ENCODE peak calls at places on chromosomes 6 and 20, in six cellular contexts. L, Q, M, A, X and K are unnamed samples.

GRCh38 chr6:137792160-137793033 is 74.7 kb upstream of the TNFAIP3 start:
- DNase-seq in M (no peak), Q (no peak), A (no peak), X (no peak), L (no peak), K (no peak)

GRCh38 chr6:142551145-142551811 is 249.5 kb downstream of the ADGRG6 start:
- DNase-seq in Q (peak; percentile 35), A (no peak), L (peak; percentile 55), X (no peak), M (no peak), K (peak; percentile 48)

GRCh38 chr20:24619212-24619611 is 149.8 kb downstream of the SYNDIG1 start:
- DNase-seq in X (no peak), L (no peak), M (no peak), Q (no peak), A (no peak), K (no peak)

GRCh38 chr20:38888059-38888831 is 38.0 kb upstream of the FAM83D start:
- DNase-seq in M (no peak), X (no peak), A (no peak), L (peak; percentile 54), Q (no peak), K (no peak)

GRCh38 chr20:19885981-19886665 is 128.1 kb downstream of the RIN2 start:
- DNase-seq in Q (peak; percentile 63), A (peak; percentile 49), X (no peak), M (peak; percentile 62), L (peak; percentile 63), K (no peak)

GRCh38 chr6:105163186-105163585 is 16.6 kb downstream of the POPDC3 start:
- DNase-seq in L (no peak), M (no peak), A (no peak), X (no peak), Q (no peak), K (no peak)

GRCh38 chr20:60630609-60631008 is 621.5 kb upstream of the CDH4 start:
- DNase-seq in Q (no peak), M (no peak), L (no peak), X (no peak), A (no peak), K (no peak)

GRCh38 chr6:161444966-161445799 is 171.3 kb upstream of the AGPAT4 start:
- DNase-seq in Q (no peak), M (no peak), L (peak; percentile 65), A (no peak), X (no peak), K (no peak)

GRCh38 chr6:109767961-109768360 is 76.9 kb downstream of the FIG4 start:
- DNase-seq in L (no peak), A (no peak), Q (no peak), M (no peak), X (no peak), K (no peak)

GRCh38 chr6:13427838-13428527 is 59.4 kb downstream of the GFOD1 start:
- DNase-seq in A (no peak), X (no peak), L (no peak), M (no peak), Q (no peak), K (no peak)

GRCh38 chr20:17083738-17084137 is 143.1 kb upstream of the PCSK2 start:
- DNase-seq in X (no peak), M (no peak), A (no peak), Q (no peak), L (no peak), K (no peak)

GRCh38 chr6:106369739-106370138 is 9.2 kb downstream of the CRYBG1 start:
- DNase-seq in M (no peak), X (no peak), Q (no peak), A (no peak), L (no peak), K (no peak)

GRCh38 chr20:2922957-2923356 is 49.7 kb downstream of the PTPRA start:
- DNase-seq in M (no peak), A (no peak), X (no peak), L (no peak), Q (no peak), K (no peak)

GRCh38 chr20:25584905-25585704 is at the start of gene NINL:
- DNase-seq in Q (peak; percentile 49), X (no peak), A (no peak), M (no peak), L (peak; percentile 88), K (peak; percentile 32)

GRCh38 chr20:36155991-36156390 is 1.5 kb downstream of the EPB41L1 start:
- DNase-seq in Q (no peak), L (no peak), X (no peak), M (no peak), A (no peak), K (no peak)

GRCh38 chr20:36159833-36160232 is 5.3 kb downstream of the EPB41L1 start:
- DNase-seq in X (no peak), A (no peak), Q (no peak), M (no peak), L (no peak), K (no peak)

GRCh38 chr20:36155629-36155971 is 1.1 kb downstream of the EPB41L1 start:
- DNase-seq in L (no peak), M (no peak), X (no peak), Q (no peak), A (no peak), K (no peak)

GRCh38 chr20:36158160-36158741 is 3.7 kb downstream of the EPB41L1 start:
- DNase-seq in A (no peak), M (no peak), Q (no peak), L (no peak), X (no peak), K (no peak)

DNA sequence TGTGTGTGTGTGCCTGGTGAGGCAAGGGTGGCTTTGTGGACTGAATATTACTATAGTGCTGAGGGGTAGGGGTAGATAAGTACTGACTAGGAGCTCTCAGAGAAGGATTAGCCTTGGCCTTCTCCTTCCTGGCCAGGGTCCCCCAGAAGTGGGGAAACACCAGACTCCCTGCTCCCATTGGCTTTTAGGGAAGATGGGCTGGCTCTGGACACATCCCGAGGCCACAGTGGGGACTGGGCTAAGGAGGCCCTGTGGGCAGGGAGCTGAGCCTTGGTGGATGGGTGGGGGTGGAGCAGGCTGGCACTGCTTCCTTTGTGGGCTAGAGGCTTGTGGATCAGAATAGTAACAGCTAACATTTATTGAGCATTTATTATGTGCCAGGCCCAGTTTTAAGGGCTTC is 3.1 kb downstream of the EPB41L1 start:
- DNase-seq in L (no peak), M (no peak), X (no peak), A (no peak), Q (no peak), K (no peak)
- H3K27me3 ChIP-seq in L (no peaks in the 10 kb centered on the region), M (no peaks in the 10 kb centered on the region), X (no peaks in the 10 kb centered on the region), A (no peaks in the 10 kb centered on the region), Q (no peaks in the 10 kb centered on the region), K (peaks cover 8% of the 10 kb centered on the region)

DNA sequence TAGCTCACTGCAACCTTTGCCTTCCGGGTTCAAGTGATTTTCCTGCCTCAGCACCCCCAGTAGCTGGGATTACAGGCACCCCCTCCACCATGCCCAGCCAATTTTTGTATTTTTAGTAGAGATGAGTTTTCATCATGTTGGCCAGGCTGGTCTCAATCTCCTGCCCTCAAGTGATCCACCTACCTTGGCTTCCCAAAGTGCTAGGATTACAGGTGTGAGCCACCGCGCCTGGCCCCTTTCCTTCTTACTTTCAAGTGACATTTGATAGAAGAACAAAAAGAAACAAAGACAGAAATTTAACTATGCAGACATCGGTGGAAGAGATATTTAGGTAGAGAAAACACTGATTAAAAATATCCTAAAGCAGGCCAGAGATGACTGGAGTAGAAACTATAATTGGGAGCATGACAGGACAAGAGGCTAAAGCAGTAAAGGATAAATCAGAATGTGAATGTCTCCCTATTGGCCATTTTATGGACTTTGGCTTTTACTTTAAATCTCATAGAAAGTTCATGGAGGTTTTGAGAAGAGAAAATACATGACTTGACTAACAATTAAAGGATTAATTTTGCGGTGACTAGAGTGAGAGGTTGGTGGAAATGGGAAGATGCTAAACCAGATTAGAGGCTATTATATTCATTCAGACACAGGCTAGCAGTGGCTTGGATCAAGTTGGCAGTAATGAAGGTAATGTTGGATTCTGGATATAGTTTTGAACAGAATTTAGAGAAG is 2.2 kb upstream of the EYS start:
- DNase-seq in Q (no peak), L (no peak), A (no peak), M (no peak), X (no peak), K (no peak)
- H3K4me1 ChIP-seq in Q (no peaks in the 10 kb centered on the region), L (no peaks in the 10 kb centered on the region), A (no peaks in the 10 kb centered on the region), M (no peaks in the 10 kb centered on the region), X (no peaks in the 10 kb centered on the region), K (no peaks in the 10 kb centered on the region)

GRCh38 chr20:63356931-63357879 is 3.9 kb downstream of the CHRNA4 start:
- DNase-seq in M (no peak), Q (no peak), A (no peak), L (no peak), X (no peak), K (no peak)
- H3K27me3 ChIP-seq in M (peaks cover 12% of the 10 kb centered on the region), Q (peaks cover 21% of the 10 kb centered on the region), A (peaks cover 17% of the 10 kb centered on the region), L (peaks cover 43% of the 10 kb centered on the region), X (peaks cover 20% of the 10 kb centered on the region), K (no peaks in the 10 kb centered on the region)

DNA sequence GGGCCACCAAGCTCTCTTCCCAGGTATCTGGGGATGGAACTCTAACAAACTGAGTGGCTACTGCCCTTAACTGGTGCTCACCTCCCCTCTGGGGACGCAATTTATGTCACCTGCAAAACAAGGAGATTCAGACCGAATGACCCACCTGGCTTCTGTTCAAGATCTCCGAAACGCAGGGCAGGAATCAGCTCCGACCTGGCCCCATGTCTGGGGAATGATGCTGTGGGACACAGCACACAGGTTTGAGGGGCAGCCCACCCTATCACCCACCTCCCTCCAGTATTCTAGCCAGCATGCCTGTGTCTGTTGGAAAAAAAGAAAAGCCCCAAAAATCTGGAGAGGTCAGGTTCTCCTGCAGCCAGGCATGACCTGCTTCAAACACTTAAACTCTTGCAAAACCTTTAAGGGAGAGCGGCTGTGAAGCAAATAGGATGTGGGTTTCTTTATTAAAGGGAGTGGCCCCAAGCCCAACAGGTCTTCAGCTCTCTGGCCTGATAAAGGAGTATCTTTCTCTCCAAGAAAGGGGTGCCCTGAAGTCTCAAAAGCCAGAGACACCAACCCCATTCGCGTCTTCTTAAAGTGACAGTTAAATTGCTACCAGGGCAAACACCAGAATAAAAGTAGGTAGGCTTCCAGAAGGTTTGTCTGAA is 6.4 kb downstream of the PREX1 start:
- DNase-seq in L (no peak), A (no peak), Q (no peak), M (no peak), X (no peak), K (peak; percentile 42)
- H3K4me1 ChIP-seq in L (peaks cover 61% of the 10 kb centered on the region), A (peaks cover 92% of the 10 kb centered on the region), Q (no peaks in the 10 kb centered on the region), M (no peaks in the 10 kb centered on the region), X (peaks cover 28% of the 10 kb centered on the region), K (peaks cover 97% of the 10 kb centered on the region)

GRCh38 chr6:38806271-38806670 is 91.2 kb downstream of the DNAH8 start:
- DNase-seq in L (no peak), M (no peak), A (no peak), X (no peak), Q (no peak), K (no peak)
- H3K27me3 ChIP-seq in L (peaks cover 5% of the 10 kb centered on the region), M (no peaks in the 10 kb centered on the region), A (no peaks in the 10 kb centered on the region), X (no peaks in the 10 kb centered on the region), Q (no peaks in the 10 kb centered on the region), K (peaks cover 7% of the 10 kb centered on the region)

GRCh38 chr6:26065952-26066380 is 21.3 kb upstream of the HFE start:
- DNase-seq in M (no peak), Q (peak; percentile 72), L (peak; percentile 68), X (no peak), A (peak; percentile 47), K (peak; percentile 90)
- H3K4me1 ChIP-seq in M (no peaks in the 10 kb centered on the region), Q (no peaks in the 10 kb centered on the region), L (peaks cover 3% of the 10 kb centered on the region), X (no peaks in the 10 kb centered on the region), A (peaks cover 6% of the 10 kb centered on the region), K (peaks cover 6% of the 10 kb centered on the region)

DNA sequence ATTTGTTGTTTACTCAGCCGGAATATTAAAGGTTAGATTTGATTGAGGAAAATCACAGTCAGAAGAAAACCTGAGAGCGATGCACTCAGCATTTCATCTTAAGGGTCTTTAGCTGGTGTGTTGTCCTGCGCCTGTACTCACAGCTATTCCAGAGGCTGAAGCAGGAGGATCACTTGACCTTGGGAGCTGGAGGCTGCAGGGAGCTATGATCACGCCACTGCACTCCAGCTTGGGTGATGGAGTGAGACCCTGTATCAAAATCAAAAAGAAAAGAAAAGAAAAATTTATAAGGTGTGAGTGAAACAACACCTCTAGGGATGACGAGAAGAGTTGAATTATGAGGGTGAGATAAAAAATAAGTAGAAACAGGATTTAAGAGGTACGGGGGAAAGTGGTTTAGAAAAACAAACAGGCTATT is 165.0 kb downstream of the TRIM27 start:
- DNase-seq in X (no peak), A (no peak), L (no peak), M (no peak), Q (no peak), K (no peak)
- H3K27me3 ChIP-seq in X (no peaks in the 10 kb centered on the region), A (peaks cover 8% of the 10 kb centered on the region), L (peaks cover 72% of the 10 kb centered on the region), M (no peaks in the 10 kb centered on the region), Q (no peaks in the 10 kb centered on the region), K (peaks cover 4% of the 10 kb centered on the region)